ENCODE peak calls at places on chromosomes 11 and 22, in four cellular contexts. One of them, this sample, is unnamed.

GRCh38 chr11:36362902-36363301 is 66.8 kb downstream of the PRR5L start:
- DNase-seq in GM12878: no peak
- DNase-seq in K562: no peak
- DNase-seq in HepG2: no peak
- DNase-seq in this sample: no peak

GRCh38 chr22:46862418-46863324 is 100.2 kb downstream of the TBC1D22A start:
- DNase-seq in GM12878: peak; percentile 7
- DNase-seq in K562: no peak
- DNase-seq in HepG2: no peak
- DNase-seq in this sample: no peak

GRCh38 chr11:419248-420005 is 4.6 kb upstream of the SIGIRR start:
- DNase-seq in GM12878: no peak
- DNase-seq in K562: no peak
- DNase-seq in HepG2: no peak
- DNase-seq in this sample: peak; percentile 10

GRCh38 chr11:75298191-75298590 is 53.3 kb downstream of the ARRB1 start:
- DNase-seq in HepG2: no peak
- DNase-seq in GM12878: no peak
- DNase-seq in K562: no peak
- DNase-seq in this sample: no peak

GRCh38 chr11:17171916-17172315 is 35.9 kb downstream of the PIK3C2A start:
- DNase-seq in HepG2: no peak
- DNase-seq in K562: no peak
- DNase-seq in GM12878: no peak
- DNase-seq in this sample: no peak

GRCh38 chr11:120212926-120213325 is 2.1 kb downstream of the OAF start:
- DNase-seq in HepG2: no peak
- DNase-seq in K562: no peak
- DNase-seq in GM12878: no peak
- DNase-seq in this sample: no peak

GRCh38 chr11:68003846-68004550 is at the start of gene UNC93B1:
- DNase-seq in GM12878: peak; percentile 57
- DNase-seq in HepG2: peak; percentile 80
- DNase-seq in K562: peak; percentile 91
- DNase-seq in this sample: peak; percentile 78

GRCh38 chr11:63869171-63869591 is 30.3 kb downstream of the MARK2 start:
- DNase-seq in HepG2: no peak
- DNase-seq in GM12878: no peak
- DNase-seq in K562: no peak
- DNase-seq in this sample: no peak

GRCh38 chr22:42805016-42805997 is 51.8 kb downstream of the ARFGAP3 start:
- DNase-seq in K562: no peak
- DNase-seq in GM12878: no peak
- DNase-seq in HepG2: peak; percentile 93
- DNase-seq in this sample: no peak

GRCh38 chr11:26621147-26621546 is 49.1 kb upstream of the MUC15 start:
- DNase-seq in GM12878: no peak
- DNase-seq in HepG2: no peak
- DNase-seq in K562: no peak
- DNase-seq in this sample: no peak

GRCh38 chr11:99687320-99687719 is 666.6 kb downstream of the CNTN5 start:
- DNase-seq in HepG2: no peak
- DNase-seq in K562: no peak
- DNase-seq in GM12878: no peak
- DNase-seq in this sample: no peak

GRCh38 chr11:11583801-11584445 is 37.9 kb downstream of the GALNT18 start:
- DNase-seq in K562: no peak
- DNase-seq in HepG2: no peak
- DNase-seq in GM12878: no peak
- DNase-seq in this sample: no peak

GRCh38 chr11:122317337-122317736 is 201.3 kb upstream of the BLID start:
- DNase-seq in HepG2: no peak
- DNase-seq in K562: no peak
- DNase-seq in GM12878: no peak
- DNase-seq in this sample: no peak

GRCh38 chr11:100515087-100515486 is 172.0 kb upstream of the ARHGAP42 start:
- DNase-seq in HepG2: no peak
- DNase-seq in K562: no peak
- DNase-seq in GM12878: no peak
- DNase-seq in this sample: peak; percentile 18

GRCh38 chr11:122155001-122155400 is 39.0 kb upstream of the BLID start:
- DNase-seq in K562: no peak
- DNase-seq in GM12878: no peak
- DNase-seq in HepG2: no peak
- DNase-seq in this sample: no peak

GRCh38 chr11:119739021-119739703 is 10.2 kb upstream of the NECTIN1 start:
- DNase-seq in K562: no peak
- DNase-seq in HepG2: no peak
- DNase-seq in GM12878: no peak
- DNase-seq in this sample: no peak

GRCh38 chr11:75275581-75275980 is 35.0 kb downstream of the TPBGL start:
- DNase-seq in GM12878: no peak
- DNase-seq in K562: no peak
- DNase-seq in HepG2: no peak
- DNase-seq in this sample: no peak

GRCh38 chr11:12602421-12602820 is 71.8 kb upstream of the TEAD1 start:
- DNase-seq in HepG2: no peak
- DNase-seq in GM12878: no peak
- DNase-seq in K562: no peak
- DNase-seq in this sample: no peak

GRCh38 chr22:34801221-34801620 is 264.7 kb upstream of the ISX start:
- DNase-seq in GM12878: no peak
- DNase-seq in HepG2: no peak
- DNase-seq in K562: no peak
- DNase-seq in this sample: no peak

GRCh38 chr11:110989734-110990133 is 255.8 kb upstream of the POU2AF2 start:
- DNase-seq in GM12878: no peak
- DNase-seq in HepG2: no peak
- DNase-seq in K562: no peak
- DNase-seq in this sample: no peak

GRCh38 chr11:94129505-94130335 is 1.1 kb downstream of the PANX1 start:
- DNase-seq in GM12878: no peak
- DNase-seq in K562: no peak
- DNase-seq in HepG2: no peak
- DNase-seq in this sample: peak; percentile 69

GRCh38 chr22:46681010-46681409 is 57.0 kb downstream of the CERK start:
- DNase-seq in HepG2: peak; percentile 18
- DNase-seq in GM12878: no peak
- DNase-seq in K562: peak; percentile 42
- DNase-seq in this sample: peak; percentile 52

GRCh38 chr22:48175721-48176120 is 1413.3 kb downstream of the TBC1D22A start:
- DNase-seq in HepG2: no peak
- DNase-seq in GM12878: no peak
- DNase-seq in K562: peak; percentile 41
- DNase-seq in this sample: no peak
- TF ChIP-seq CBFB in HepG2: no peak
- TF ChIP-seq CBFB in GM12878: no peak
- TF ChIP-seq CBFB in K562: no peak
- TF ChIP-seq CBFB in this sample: no peak

GRCh38 chr11:113591122-113591521 is 115.0 kb downstream of the TMPRSS5 start:
- DNase-seq in HepG2: no peak
- DNase-seq in K562: no peak
- DNase-seq in GM12878: no peak
- DNase-seq in this sample: no peak

GRCh38 chr11:113596658-113597057 is 109.5 kb downstream of the TMPRSS5 start:
- DNase-seq in K562: no peak
- DNase-seq in GM12878: no peak
- DNase-seq in HepG2: no peak
- DNase-seq in this sample: no peak

GRCh38 chr11:113595810-113596594 is 110.1 kb downstream of the TMPRSS5 start:
- DNase-seq in HepG2: no peak
- DNase-seq in K562: no peak
- DNase-seq in GM12878: no peak
- DNase-seq in this sample: no peak

GRCh38 chr11:113593698-113594308 is 112.3 kb downstream of the TMPRSS5 start:
- DNase-seq in HepG2: no peak
- DNase-seq in K562: peak; percentile 16
- DNase-seq in GM12878: peak; percentile 25
- DNase-seq in this sample: no peak
- TF ChIP-seq ATF3 in HepG2: no peak
- TF ChIP-seq ATF3 in K562: peak; percentile 64
- TF ChIP-seq ATF3 in GM12878: no peak
- TF ChIP-seq ATF3 in this sample: no peak

GRCh38 chr11:31493235-31493634 is 16.2 kb downstream of the IMMP1L start:
- DNase-seq in HepG2: no peak
- DNase-seq in K562: no peak
- DNase-seq in GM12878: no peak
- DNase-seq in this sample: no peak

GRCh38 chr11:31487848-31488247 is 21.6 kb downstream of the IMMP1L start:
- DNase-seq in HepG2: peak; percentile 53
- DNase-seq in K562: no peak
- DNase-seq in GM12878: no peak
- DNase-seq in this sample: no peak

DNA sequence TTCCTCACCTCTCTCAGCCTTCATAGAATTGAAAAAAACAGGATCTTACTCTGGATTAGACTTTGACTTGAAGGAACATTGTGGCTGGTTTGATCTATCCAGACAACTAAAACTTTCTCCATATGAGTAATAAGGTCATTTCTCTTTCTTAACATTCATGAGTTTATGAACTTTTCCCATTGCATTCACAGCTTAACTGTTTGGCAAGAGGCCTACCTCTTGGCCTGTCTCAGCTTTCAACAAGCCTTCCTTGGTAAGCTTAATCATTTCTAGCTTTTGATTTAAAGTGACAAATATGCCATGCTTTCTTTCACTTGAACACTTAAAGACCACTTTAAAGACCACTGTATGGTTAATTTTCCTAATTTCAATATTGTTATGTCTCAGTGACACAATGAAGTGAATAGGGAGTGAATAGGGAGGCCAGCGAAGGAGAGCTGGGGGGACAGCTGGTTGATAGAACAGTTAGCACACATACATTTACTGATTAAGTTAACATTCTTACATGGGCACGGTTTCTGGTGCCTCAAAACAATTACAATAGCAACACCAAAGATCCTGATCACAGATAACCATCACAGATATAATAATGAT is 17.0 kb downstream of the IMMP1L start:
- DNase-seq in K562: no peak
- DNase-seq in HepG2: no peak
- DNase-seq in GM12878: no peak
- DNase-seq in this sample: no peak
- TF ChIP-seq CBFB in K562: no peak
- TF ChIP-seq CBFB in HepG2: no peak
- TF ChIP-seq CBFB in GM12878: no peak
- TF ChIP-seq CBFB in this sample: no peak

DNA sequence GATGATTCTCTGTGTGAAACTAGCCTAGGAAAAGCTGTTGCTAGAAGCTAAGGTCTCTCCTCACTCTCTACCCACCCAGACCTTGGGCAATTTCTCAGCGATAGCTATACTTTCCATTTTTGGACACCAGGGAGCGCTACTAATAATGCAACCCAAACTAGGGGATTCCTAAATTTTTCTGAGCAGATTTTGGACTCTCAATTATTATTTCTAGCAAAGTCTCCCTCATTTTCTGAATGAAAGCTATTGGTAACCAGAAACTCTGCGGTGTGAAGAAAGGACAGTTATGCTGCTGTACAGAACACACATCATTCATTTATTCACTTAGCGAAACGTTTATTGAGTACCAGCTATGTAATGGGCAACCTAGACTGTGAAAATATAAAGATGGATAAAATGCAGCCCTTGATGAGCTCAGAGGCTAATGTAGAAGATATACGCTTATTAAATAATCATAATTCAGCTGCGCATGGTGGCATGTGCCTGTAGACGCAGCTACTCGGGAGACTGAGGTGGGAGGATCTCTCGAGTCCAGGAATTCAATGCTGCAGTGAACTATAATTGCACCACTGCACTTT is 6.1 kb upstream of the STIM1 start:
- DNase-seq in GM12878: no peak
- DNase-seq in K562: peak; percentile 42
- DNase-seq in HepG2: peak; percentile 41
- DNase-seq in this sample: no peak
- TF ChIP-seq ATF3 in GM12878: no peak
- TF ChIP-seq ATF3 in K562: no peak
- TF ChIP-seq ATF3 in HepG2: no peak
- TF ChIP-seq ATF3 in this sample: no peak

GRCh38 chr22:37183432-37184379 is 4.3 kb downstream of the C1QTNF6 start:
- DNase-seq in K562: no peak
- DNase-seq in GM12878: no peak
- DNase-seq in HepG2: no peak
- DNase-seq in this sample: no peak
- TF ChIP-seq CBFB in K562: no peak
- TF ChIP-seq CBFB in GM12878: no peak
- TF ChIP-seq CBFB in HepG2: no peak
- TF ChIP-seq CBFB in this sample: no peak

GRCh38 chr22:45268167-45268957 is 16.4 kb upstream of the UPK3A start:
- DNase-seq in HepG2: no peak
- DNase-seq in K562: peak; percentile 34
- DNase-seq in GM12878: no peak
- DNase-seq in this sample: peak; percentile 90
- TF ChIP-seq ATF3 in HepG2: no peak
- TF ChIP-seq ATF3 in K562: no peak
- TF ChIP-seq ATF3 in GM12878: no peak
- TF ChIP-seq ATF3 in this sample: no peak

GRCh38 chr11:125995313-125995712 is 49.5 kb downstream of the VSIG10L2 start:
- DNase-seq in HepG2: no peak
- DNase-seq in K562: no peak
- DNase-seq in GM12878: no peak
- DNase-seq in this sample: no peak
- TF ChIP-seq CBFB in HepG2: no peak
- TF ChIP-seq CBFB in K562: no peak
- TF ChIP-seq CBFB in GM12878: no peak
- TF ChIP-seq CBFB in this sample: no peak

DNA sequence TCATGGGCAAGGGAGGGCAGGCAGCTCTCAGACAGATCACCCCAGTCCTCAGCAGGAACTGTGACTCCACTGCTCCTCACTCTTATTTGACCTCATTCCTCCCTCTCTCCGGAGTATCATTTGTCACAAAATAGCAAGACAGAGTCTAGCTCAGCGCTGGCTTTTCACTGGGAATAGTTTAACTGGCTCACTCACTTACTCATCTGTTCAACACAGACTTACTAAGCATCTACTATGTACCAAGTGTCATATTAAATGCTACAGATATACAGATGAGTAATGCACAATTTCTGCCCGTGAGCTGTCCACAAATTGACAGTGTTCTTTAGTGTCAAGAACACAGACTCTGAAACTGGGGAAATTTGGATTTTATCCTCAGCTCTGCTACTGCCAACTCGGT is 817.3 kb downstream of the OPCML start:
- DNase-seq in HepG2: no peak
- DNase-seq in GM12878: no peak
- DNase-seq in K562: no peak
- DNase-seq in this sample: no peak
- TF ChIP-seq ATF3 in HepG2: no peak
- TF ChIP-seq ATF3 in GM12878: no peak
- TF ChIP-seq ATF3 in K562: no peak
- TF ChIP-seq ATF3 in this sample: no peak

GRCh38 chr11:2585566-2586090 is 114.2 kb downstream of the KCNQ1OT1 start:
- DNase-seq in GM12878: no peak
- DNase-seq in K562: no peak
- DNase-seq in HepG2: no peak
- DNase-seq in this sample: no peak

GRCh38 chr11:2583605-2583958 is 116.2 kb downstream of the KCNQ1OT1 start:
- DNase-seq in K562: no peak
- DNase-seq in GM12878: no peak
- DNase-seq in HepG2: no peak
- DNase-seq in this sample: no peak

GRCh38 chr11:2584434-2584811 is 115.4 kb downstream of the KCNQ1OT1 start:
- DNase-seq in GM12878: no peak
- DNase-seq in K562: no peak
- DNase-seq in HepG2: no peak
- DNase-seq in this sample: no peak

GRCh38 chr11:2586091-2586792 is 113.6 kb downstream of the KCNQ1OT1 start:
- DNase-seq in HepG2: no peak
- DNase-seq in K562: no peak
- DNase-seq in GM12878: no peak
- DNase-seq in this sample: no peak

GRCh38 chr11:2584812-2585565 is 114.8 kb downstream of the KCNQ1OT1 start:
- DNase-seq in HepG2: no peak
- DNase-seq in K562: no peak
- DNase-seq in GM12878: no peak
- DNase-seq in this sample: peak; percentile 10
- TF ChIP-seq CBFB in HepG2: no peak
- TF ChIP-seq CBFB in K562: no peak
- TF ChIP-seq CBFB in GM12878: no peak
- TF ChIP-seq CBFB in this sample: no peak